ENCODE peak calls at places on chromosomes 6 and 20, in eight cellular contexts. T is AG04450, P is fibroblast of lung, B is left ventricle myocardium inferior, O is dorsolateral prefrontal cortex, W is esophagus squamous epithelium, X is neuronal stem cell, A is cardiac muscle cell. D is an unnamed sample.

GRCh38 chr20:4919047-4919704 is 82.1 kb downstream of the SLC23A2 start:
- DNase-seq in A (no peak), O (peak), P (no peak), W (no peak), T (no peak), B (no peak), X (no peak), D (no peak)

GRCh38 chr6:42407379-42407778 is 44.3 kb downstream of the TRERF1 start:
- DNase-seq in O (no peak), T (peak), W (no peak), P (peak), A (peak), B (no peak), X (no peak), D (no peak)

GRCh38 chr6:3848925-3849605 is at the start of gene FAM50B:
- DNase-seq in T (peak), X (peak), O (peak), W (peak), P (peak), A (peak), B (peak), D (peak)

GRCh38 chr6:124947821-124948451 is 14.3 kb upstream of the RNF217 start:
- DNase-seq in P (peak), B (no peak), O (no peak), T (no peak), W (no peak), A (no peak), X (no peak), D (no peak)

GRCh38 chr6:170438402-170438753 is 114.7 kb downstream of the PSMB1 start:
- DNase-seq in W (no peak), T (peak), X (peak), B (peak), O (peak), A (peak), P (peak), D (peak)

GRCh38 chr6:118744261-118744941 is 93.0 kb upstream of the CEP85L start:
- DNase-seq in O (no peak), P (peak), A (peak), W (no peak), B (no peak), T (no peak), X (no peak), D (no peak)

GRCh38 chr6:95091823-95092436 is 485.4 kb upstream of the MANEA start:
- DNase-seq in A (peak), O (no peak), X (peak), W (no peak), B (no peak), T (peak), P (peak), D (no peak)

GRCh38 chr20:62969179-62969760 is 16.8 kb downstream of the SLC17A9 start:
- DNase-seq in X (no peak), O (no peak), B (no peak), W (no peak), T (no peak), P (no peak), A (peak), D (no peak)

GRCh38 chr20:51643390-51643789 is 100.9 kb upstream of the NFATC2 start:
- DNase-seq in A (no peak), O (no peak), P (peak), B (no peak), X (no peak), T (no peak), W (no peak), D (no peak)

GRCh38 chr6:106064766-106065165 is 21.4 kb upstream of the PRDM1 start:
- DNase-seq in O (no peak), P (no peak), X (no peak), A (no peak), T (no peak), B (no peak), W (no peak), D (no peak)

GRCh38 chr20:3071610-3072529 is at the start of gene OXT:
- DNase-seq in A (peak), T (no peak), P (no peak), X (no peak), W (no peak), O (no peak), B (peak), D (no peak)

GRCh38 chr20:23937303-23938117 is 51.1 kb downstream of the GGTLC1 start:
- DNase-seq in A (peak), O (peak), X (peak), W (no peak), T (no peak), P (peak), B (peak), D (peak)

GRCh38 chr6:109095821-109096084 is 446 bp downstream of the CEP57L1 start:
- DNase-seq in O (no peak), W (no peak), T (no peak), X (no peak), B (no peak), A (no peak), P (no peak), D (no peak)

GRCh38 chr6:122322824-122323223 is 76.6 kb upstream of the HSF2 start:
- DNase-seq in X (no peak), T (no peak), O (no peak), P (peak), A (peak), W (no peak), B (no peak), D (no peak)

GRCh38 chr6:148457137-148457842 is 114.7 kb downstream of the SASH1 start:
- DNase-seq in T (no peak), B (no peak), A (peak), O (no peak), P (no peak), W (no peak), X (no peak), D (no peak)

GRCh38 chr20:24665741-24666191 is 196.3 kb downstream of the SYNDIG1 start:
- DNase-seq in P (no peak), B (no peak), A (no peak), W (no peak), O (peak), X (no peak), T (no peak), D (no peak)

GRCh38 chr20:11387189-11387754 is 530.4 kb upstream of the BTBD3 start:
- DNase-seq in A (peak), B (no peak), P (peak), T (peak), W (no peak), X (no peak), O (no peak), D (no peak)

DNA sequence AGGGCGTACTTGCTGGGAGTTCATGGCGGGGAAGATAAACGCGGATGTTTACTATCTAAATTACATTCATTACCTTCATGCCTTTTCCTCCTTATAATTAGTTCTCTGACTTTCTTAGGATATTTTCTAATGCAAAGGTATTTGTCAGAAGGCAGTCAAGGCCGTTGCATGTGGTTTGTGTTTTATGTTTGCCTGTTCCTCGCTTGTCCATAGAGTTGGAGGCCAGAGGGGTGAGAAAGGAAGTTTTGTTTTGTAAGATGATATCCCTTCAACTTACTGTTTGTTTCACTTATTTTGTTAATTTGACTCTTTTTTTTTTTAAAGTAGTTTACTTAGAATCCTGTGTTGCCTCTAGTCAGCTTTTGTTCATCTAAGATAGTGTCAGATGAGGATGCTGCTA is 4.0 kb upstream of the CCN2 start:
- DNase-seq in T (no peak), O (no peak), A (no peak), B (no peak), X (no peak), P (no peak), W (no peak), D (no peak)
- H3K27ac ChIP-seq in T (peak), O (no peak), A (peak), B (peak), X (no peak), P (peak), W (peak), D (no peak)

GRCh38 chr20:57315964-57316480 is 13.6 kb upstream of the SPO11 start:
- DNase-seq in O (no peak), W (no peak), A (no peak), P (no peak), T (no peak), B (no peak), X (no peak), D (no peak)
- H3K27ac ChIP-seq in O (no peak), W (no peak), A (no peak), P (no peak), T (no peak), B (no peak), X (no peak), D (no peak)

DNA sequence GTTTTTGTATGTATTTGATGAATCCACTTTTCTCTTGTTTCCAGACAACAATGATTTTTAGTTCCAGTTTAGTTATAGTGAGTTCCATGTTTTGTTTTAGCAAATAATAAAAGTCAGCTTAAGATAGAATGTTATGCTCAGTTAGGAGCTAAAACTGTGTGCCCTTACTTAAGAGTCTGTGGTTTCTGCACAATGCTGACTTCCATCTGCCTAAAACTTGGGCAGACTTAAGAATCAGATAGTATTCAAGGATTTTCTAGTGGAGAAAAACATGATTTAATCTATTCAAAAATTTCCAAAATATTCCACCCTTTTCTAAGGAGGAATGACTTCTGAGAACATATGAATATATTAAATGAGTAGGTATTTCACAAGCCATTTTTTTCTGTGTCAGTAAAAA is 32.8 kb downstream of the LAMA4 start:
- DNase-seq in X (no peak), W (no peak), B (no peak), P (no peak), A (no peak), O (no peak), T (no peak), D (no peak)
- H3K27ac ChIP-seq in X (no peak), W (peak), B (peak), P (peak), A (no peak), O (no peak), T (no peak), D (no peak)

GRCh38 chr6:169141706-169142705 is 111.6 kb downstream of the THBS2 start:
- DNase-seq in A (no peak), X (no peak), P (peak), O (no peak), W (no peak), B (peak), T (no peak), D (no peak)
- H3K27ac ChIP-seq in A (no peak), X (no peak), P (peak), O (peak), W (peak), B (peak), T (no peak), D (no peak)

GRCh38 chr6:30787954-30788353 is 43.6 kb upstream of the IER3 start:
- DNase-seq in P (no peak), W (no peak), A (peak), T (no peak), X (no peak), B (no peak), O (no peak), D (no peak)
- H3K27ac ChIP-seq in P (no peak), W (peak), A (no peak), T (no peak), X (no peak), B (peak), O (no peak), D (no peak)

DNA sequence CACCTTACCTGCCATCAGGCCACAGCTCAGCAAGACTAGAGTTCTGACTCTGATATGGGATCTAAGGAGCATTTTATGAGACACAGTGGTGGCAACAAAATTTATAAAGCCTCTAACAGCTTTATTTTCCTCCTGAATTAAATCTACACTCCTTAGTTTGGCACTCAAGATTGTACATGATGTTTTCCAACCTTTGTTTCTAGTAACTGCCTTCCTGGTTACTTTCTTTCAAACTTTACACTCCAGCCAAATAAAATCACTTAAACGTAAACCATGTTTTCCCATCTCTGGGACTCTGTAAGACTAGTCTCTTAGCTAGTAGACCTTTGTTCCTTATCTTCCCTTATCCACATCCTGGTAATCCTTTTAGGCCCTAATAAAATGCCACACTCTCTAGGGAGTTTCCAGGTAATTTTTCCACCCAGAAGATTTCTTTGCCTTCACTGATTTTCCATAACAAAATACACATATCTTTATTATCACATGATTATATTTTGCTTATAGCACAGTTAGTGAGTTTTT is 92.1 kb downstream of the PKHD1 start:
- DNase-seq in P (no peak), W (no peak), B (no peak), T (no peak), A (no peak), O (no peak), X (no peak), D (no peak)
- H3K27ac ChIP-seq in P (no peak), W (no peak), B (no peak), T (no peak), A (no peak), O (no peak), X (no peak), D (no peak)

GRCh38 chr6:150466196-150466595 is 97.4 kb downstream of the IYD start:
- DNase-seq in P (no peak), T (no peak), A (no peak), W (no peak), X (no peak), O (no peak), B (no peak), D (no peak)

GRCh38 chr6:150465610-150466009 is 96.8 kb downstream of the IYD start:
- DNase-seq in O (no peak), X (no peak), A (no peak), T (no peak), W (no peak), P (no peak), B (no peak), D (no peak)

GRCh38 chr6:150470131-150470530 is 101.3 kb downstream of the IYD start:
- DNase-seq in P (no peak), A (no peak), X (no peak), B (no peak), W (no peak), O (no peak), T (no peak), D (no peak)

DNA sequence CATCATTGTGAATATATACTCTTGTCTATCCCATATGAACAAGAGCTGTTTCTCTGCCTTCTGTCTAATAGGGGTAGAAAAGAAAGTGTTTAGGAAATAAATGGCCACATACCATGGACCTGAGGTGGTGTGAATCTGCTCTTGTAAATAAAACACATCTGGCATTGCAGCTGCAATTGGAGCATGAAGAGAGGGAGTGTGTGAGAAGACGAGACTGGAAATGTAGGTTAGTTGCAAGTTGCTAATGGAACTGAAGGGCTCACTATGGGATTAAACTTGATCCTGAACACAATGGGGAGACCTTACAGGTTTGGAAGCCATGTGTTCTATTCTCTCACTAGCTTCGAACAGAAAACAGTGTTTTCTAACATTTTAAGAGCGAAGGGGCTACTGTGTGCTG is 102.5 kb downstream of the IYD start:
- DNase-seq in X (no peak), W (no peak), T (no peak), B (no peak), O (no peak), A (no peak), P (no peak), D (no peak)
- H3K27ac ChIP-seq in X (no peak), W (no peak), T (no peak), B (no peak), O (no peak), A (no peak), P (no peak), D (no peak)

GRCh38 chr6:79812195-79812594 is 135.2 kb downstream of the ELOVL4 start:
- DNase-seq in P (no peak), W (no peak), A (no peak), T (no peak), X (no peak), O (no peak), B (no peak), D (peak)

GRCh38 chr6:79808846-79809245 is 138.5 kb downstream of the ELOVL4 start:
- DNase-seq in B (no peak), W (no peak), A (no peak), X (no peak), O (no peak), T (no peak), P (no peak), D (no peak)

GRCh38 chr6:79810878-79811277 is 136.5 kb downstream of the ELOVL4 start:
- DNase-seq in P (no peak), B (no peak), O (no peak), A (no peak), X (peak), W (no peak), T (no peak), D (peak)

GRCh38 chr6:79813143-79813542 is 134.2 kb downstream of the ELOVL4 start:
- DNase-seq in P (no peak), X (no peak), W (no peak), O (no peak), T (no peak), A (no peak), B (no peak), D (no peak)

GRCh38 chr6:79810153-79810806 is 137.1 kb downstream of the ELOVL4 start:
- DNase-seq in O (no peak), P (no peak), X (peak), T (no peak), W (no peak), B (no peak), A (no peak), D (peak)
- H3K27ac ChIP-seq in O (peak), P (no peak), X (peak), T (no peak), W (no peak), B (no peak), A (peak), D (peak)

GRCh38 chr6:144715344-144715743 is 430.2 kb downstream of the UTRN start:
- DNase-seq in B (no peak), T (no peak), A (no peak), X (no peak), W (no peak), P (no peak), O (no peak), D (no peak)
- H3K27ac ChIP-seq in B (no peak), T (no peak), A (no peak), X (no peak), W (no peak), P (no peak), O (no peak), D (no peak)

D was measured in WERI-Rb-1.